ENCODE peak calls at places on chromosomes 13 and 19, in four cellular contexts. R, F, J and K are unnamed samples.

GRCh38 chr19:13958043-13958442 is 5.7 kb downstream of the DCAF15 start:
- DNase-seq in R (no peak), F (no peak), J (no peak), K (no peak)

GRCh38 chr13:43368003-43368402 is 344.6 kb downstream of the DNAJC15 start:
- DNase-seq in R (peak; percentile 42), F (no peak), J (no peak), K (no peak)

GRCh38 chr19:39558623-39559117 is 18.7 kb upstream of the EID2 start:
- DNase-seq in R (no peak), F (no peak), J (no peak), K (no peak)

GRCh38 chr19:519449-519865 is 12.1 kb upstream of the CDC34 start:
- DNase-seq in R (no peak), F (no peak), J (no peak), K (no peak)

GRCh38 chr19:13748169-13748884 is 16.0 kb upstream of the MRI1 start:
- DNase-seq in R (peak; percentile 85), F (no peak), J (no peak), K (no peak)

GRCh38 chr13:20408181-20408580 is 117.5 kb downstream of the CRYL1 start:
- DNase-seq in R (no peak), F (no peak), J (no peak), K (no peak)

GRCh38 chr13:80160110-80160509 is 180.8 kb downstream of the SPRY2 start:
- DNase-seq in R (no peak), F (no peak), J (no peak), K (no peak)

GRCh38 chr19:48364564-48365363 is 597 bp downstream of the SYNGR4 start:
- DNase-seq in R (no peak), F (peak; percentile 64), J (no peak), K (no peak)

GRCh38 chr19:35462476-35462953 is 14.5 kb downstream of the FFAR2 start:
- DNase-seq in R (no peak), F (no peak), J (no peak), K (no peak)

GRCh38 chr19:35846038-35846668 is 6.2 kb downstream of the NPHS1 start:
- DNase-seq in R (peak; percentile 42), F (no peak), J (no peak), K (no peak)

GRCh38 chr13:75879656-75880055 is 243.5 kb downstream of the LMO7 start:
- DNase-seq in R (no peak), F (no peak), J (no peak), K (no peak)

GRCh38 chr19:8445488-8446001 is 770 bp downstream of the HNRNPM start:
- DNase-seq in R (peak; percentile 69), F (peak; percentile 76), J (no peak), K (peak; percentile 46)

GRCh38 chr13:51980918-51981317 is 30.3 kb downstream of the ATP7B start:
- DNase-seq in R (no peak), F (no peak), J (no peak), K (no peak)
- H3K27ac ChIP-seq in R (no peak overlapping the region), F (no peak overlapping the region), J (no peak overlapping the region), K (no peak overlapping the region)

GRCh38 chr19:10365518-10365917 is 14.9 kb downstream of the TYK2 start:
- DNase-seq in R (no peak), F (no peak), J (no peak), K (no peak)
- H3K27ac ChIP-seq in R (no peak overlapping the region), F (no peak overlapping the region), J (no peak overlapping the region), K (no peak overlapping the region)

DNA sequence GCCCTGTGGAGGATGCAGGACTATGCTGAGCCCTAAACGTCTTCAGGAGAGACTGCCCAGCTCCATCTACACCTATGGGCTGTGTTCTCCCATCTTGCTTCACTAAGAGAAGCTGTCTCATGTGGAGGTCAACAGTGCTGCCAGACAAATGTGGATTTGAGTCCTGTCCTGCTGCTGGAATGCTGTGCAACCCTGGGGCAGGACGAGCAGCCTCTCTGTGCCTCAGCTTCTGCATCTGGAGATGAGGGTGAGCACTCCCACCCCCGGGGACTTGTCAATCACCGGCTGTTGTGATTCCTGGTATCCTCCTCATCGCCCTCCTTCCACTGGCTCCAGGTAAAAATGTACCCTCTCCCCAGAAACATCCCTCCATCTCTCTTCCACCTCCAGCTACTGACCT is 16.3 kb downstream of the EPS15L1 start:
- DNase-seq in R (no peak), F (no peak), J (no peak), K (no peak)
- H3K27ac ChIP-seq in R (no peak overlapping the region), F (no peak overlapping the region), J (no peak overlapping the region), K (peak overlapping the region; percentile 11)

GRCh38 chr19:51690359-51691121 is 2.6 kb upstream of the SPACA6 start:
- DNase-seq in R (peak; percentile 80), F (peak; percentile 89), J (no peak), K (peak; percentile 35)

GRCh38 chr19:51691122-51692064 is 1.7 kb upstream of the SPACA6 start:
- DNase-seq in R (peak; percentile 54), F (peak; percentile 50), J (no peak), K (no peak)

GRCh38 chr19:51687791-51688664 is 5.1 kb upstream of the SPACA6 start:
- DNase-seq in R (peak; percentile 86), F (peak; percentile 79), J (no peak), K (peak; percentile 13)

GRCh38 chr19:51689751-51690358 is 3.3 kb upstream of the SPACA6 start:
- DNase-seq in R (peak; percentile 51), F (peak; percentile 91), J (no peak), K (no peak)

DNA sequence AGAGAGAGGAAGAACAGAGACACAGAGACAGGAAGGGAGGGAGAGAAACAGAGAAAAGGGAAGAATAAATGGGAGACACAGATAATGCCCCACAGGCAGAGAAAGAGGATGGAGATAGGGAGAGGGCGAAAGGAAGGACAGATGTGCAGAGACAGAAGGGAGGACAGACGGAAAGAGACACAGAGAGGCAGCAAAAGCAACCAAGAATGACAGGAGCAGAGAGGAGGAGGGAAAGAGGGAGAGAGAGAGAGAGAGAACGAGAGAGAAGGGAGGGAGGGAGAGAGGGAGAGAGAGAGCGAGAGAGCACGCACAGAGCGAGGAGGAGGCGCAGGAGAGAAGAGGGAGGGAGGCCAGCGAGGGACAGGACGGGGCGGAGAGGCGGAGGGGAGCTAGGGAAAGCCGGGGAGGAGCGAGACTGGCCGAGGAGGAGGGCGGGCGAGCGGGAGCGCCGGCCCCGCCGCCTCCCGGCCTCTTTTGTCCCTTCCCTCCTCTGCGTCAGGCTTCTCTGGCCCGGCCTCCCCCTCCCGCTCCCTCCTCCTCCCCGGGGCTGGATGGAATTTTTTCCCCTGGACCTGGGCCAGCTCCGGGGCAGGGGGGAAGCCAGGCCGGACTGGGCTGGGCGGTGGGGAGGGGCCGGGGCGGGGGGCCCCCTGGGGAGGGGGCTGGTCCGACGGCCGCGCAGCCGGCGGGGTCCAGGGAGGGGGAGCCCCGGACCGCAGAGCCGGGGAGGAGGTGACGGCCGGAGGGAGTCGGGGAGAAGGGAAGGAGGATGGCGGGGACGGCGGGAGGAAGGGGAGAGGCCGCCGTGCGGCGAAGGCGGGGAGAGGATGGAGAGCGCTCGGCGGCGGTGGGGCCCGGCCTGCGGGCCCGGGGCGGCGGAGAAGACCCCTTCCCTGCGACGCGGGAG is 4.2 kb upstream of the SPACA6 start:
- DNase-seq in R (peak; percentile 96), F (peak; percentile 97), J (peak; percentile 81), K (peak; percentile 89)
- H3K27ac ChIP-seq in R (peak overlapping the region; percentile 93), F (peak overlapping the region; percentile 99), J (peak overlapping the region; percentile 98), K (peak overlapping the region; percentile 98)

DNA sequence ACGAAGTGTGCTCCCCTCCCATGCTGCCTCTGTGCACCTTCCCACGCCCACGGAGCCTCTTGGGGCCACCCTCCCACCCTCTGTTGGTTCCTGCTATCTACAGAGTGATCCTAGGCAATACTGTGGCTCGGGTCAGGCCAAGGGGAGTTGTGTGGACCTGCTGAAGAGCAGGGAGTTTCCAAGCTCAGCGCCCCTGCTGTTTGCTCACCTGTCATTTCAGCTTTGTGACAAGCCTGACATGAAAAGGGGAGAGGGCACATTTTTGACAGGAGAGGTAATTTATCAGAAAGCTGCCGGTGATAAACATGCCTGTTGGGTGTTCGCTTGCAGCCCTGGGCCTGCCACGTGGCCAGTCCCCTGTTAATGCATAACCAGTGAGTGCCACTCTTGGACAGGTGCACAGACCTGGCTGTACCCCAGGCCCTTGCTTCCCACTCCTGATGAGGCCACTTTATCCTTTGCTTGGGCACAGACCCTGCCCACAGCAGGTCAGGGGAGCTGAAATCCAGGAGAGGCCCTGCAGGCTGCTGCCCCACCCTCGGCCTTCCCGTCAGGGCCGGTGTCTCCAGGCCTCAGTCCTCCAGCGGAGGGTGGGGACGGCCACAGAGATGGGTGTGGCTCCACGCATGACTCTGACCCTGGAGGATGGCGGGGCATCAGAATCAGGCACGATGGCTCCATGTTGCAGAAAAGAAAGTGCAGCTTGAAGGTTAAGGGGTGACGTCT is 201.5 kb upstream of the GPR12 start:
- DNase-seq in R (no peak), F (no peak), J (no peak), K (no peak)
- H3K27ac ChIP-seq in R (no peak overlapping the region), F (no peak overlapping the region), J (no peak overlapping the region), K (no peak overlapping the region)

GRCh38 chr13:24214528-24214927 is 54.0 kb downstream of the SPATA13 start:
- DNase-seq in R (no peak), F (no peak), J (no peak), K (no peak)

GRCh38 chr13:24215007-24215633 is 54.6 kb downstream of the SPATA13 start:
- DNase-seq in R (no peak), F (no peak), J (no peak), K (no peak)

GRCh38 chr13:24216176-24216575 is 55.7 kb downstream of the SPATA13 start:
- DNase-seq in R (no peak), F (no peak), J (no peak), K (no peak)

GRCh38 chr13:24213932-24214331 is 53.4 kb downstream of the SPATA13 start:
- DNase-seq in R (no peak), F (no peak), J (no peak), K (no peak)

GRCh38 chr13:24215732-24216131 is 55.2 kb downstream of the SPATA13 start:
- DNase-seq in R (peak; percentile 69), F (no peak), J (no peak), K (peak; percentile 40)
- H3K27ac ChIP-seq in R (no peak overlapping the region), F (peak overlapping the region; percentile 9), J (peak overlapping the region; percentile 85), K (peak overlapping the region; percentile 83)